ENCODE peak calls at places on chromosomes 7 and 10, in five cellular contexts. K, A, J, B and P are unnamed samples.

GRCh38 chr10:93068411-93069244 is 5.1 kb upstream of the CYP26A1 start:
- DNase-seq in A (peak; percentile 54), J (peak; percentile 82), B (peak; percentile 55), K (no peak), P (no peak)

GRCh38 chr7:102009628-102010027 is 192.2 kb downstream of the CUX1 start:
- DNase-seq in K (peak; percentile 63), J (no peak), A (peak; percentile 45), B (peak; percentile 14), P (peak; percentile 89)

GRCh38 chr7:80463272-80463920 is 48.5 kb downstream of the GNAT3 start:
- DNase-seq in K (no peak), J (no peak), A (peak; percentile 62), B (peak; percentile 27), P (no peak)

GRCh38 chr10:84493951-84494848 is 165.8 kb downstream of the CCSER2 start:
- DNase-seq in J (no peak), K (peak; percentile 85), A (peak; percentile 69), B (peak; percentile 47), P (peak; percentile 85)

GRCh38 chr7:155281411-155281969 is 16.2 kb upstream of the INSIG1 start:
- DNase-seq in J (no peak), A (no peak), K (no peak), B (no peak), P (no peak)

GRCh38 chr7:34087892-34088891 is 182.9 kb downstream of the BMPER start:
- DNase-seq in K (peak; percentile 75), J (peak; percentile 77), B (peak; percentile 47), A (peak; percentile 40), P (peak; percentile 71)

GRCh38 chr10:102831322-102832071 is 5.7 kb downstream of the CYP17A1 start:
- DNase-seq in J (no peak), A (peak; percentile 39), B (no peak), K (no peak), P (no peak)

GRCh38 chr10:90023950-90024349 is 322.6 kb downstream of the KIF20B start:
- DNase-seq in J (no peak), K (peak; percentile 1), A (no peak), B (no peak), P (no peak)

GRCh38 chr10:16843252-16843870 is 26.1 kb upstream of the RSU1 start:
- DNase-seq in K (peak; percentile 70), B (peak; percentile 80), A (peak; percentile 82), J (no peak), P (peak; percentile 97)

GRCh38 chr10:124734311-124735166 is 9.6 kb downstream of the FAM53B start:
- DNase-seq in J (peak; percentile 31), A (no peak), B (no peak), K (no peak), P (no peak)

GRCh38 chr7:3835102-3835501 is 534.0 kb downstream of the SDK1 start:
- DNase-seq in B (no peak), K (no peak), J (no peak), A (no peak), P (no peak)

GRCh38 chr7:1234794-1235500 is 2.3 kb downstream of the UNCX start:
- DNase-seq in J (peak; percentile 75), A (no peak), K (peak; percentile 65), B (no peak), P (no peak)

GRCh38 chr10:12841426-12841825 is 160.1 kb downstream of the CCDC3 start:
- DNase-seq in A (no peak), B (no peak), J (no peak), K (no peak), P (no peak)

GRCh38 chr10:20624642-20625041 is 272.5 kb downstream of the NEBL start:
- DNase-seq in J (no peak), K (no peak), A (no peak), B (peak; percentile 27), P (no peak)

GRCh38 chr10:16646474-16647059 is 124.9 kb upstream of the C1QL3 start:
- DNase-seq in K (no peak), A (no peak), J (no peak), B (no peak), P (no peak)

GRCh38 chr7:80724249-80724871 is 85.9 kb downstream of the CD36 start:
- DNase-seq in B (peak; percentile 78), K (peak; percentile 65), J (no peak), A (peak; percentile 89), P (no peak)

GRCh38 chr7:24135003-24135817 is 148.8 kb upstream of the NPY start:
- DNase-seq in B (no peak), K (no peak), A (no peak), J (no peak), P (no peak)

GRCh38 chr7:15012135-15012534 is 109.6 kb upstream of the DGKB start:
- DNase-seq in J (no peak), K (no peak), A (no peak), B (no peak), P (no peak)

GRCh38 chr10:103894454-103894853 is 23.5 kb downstream of the STN1 start:
- DNase-seq in K (no peak), B (peak; percentile 59), J (no peak), A (peak; percentile 12), P (no peak)

GRCh38 chr7:6367701-6368211 is 80.0 kb downstream of the DAGLB start:
- DNase-seq in B (peak; percentile 78), A (peak; percentile 77), K (no peak), J (no peak), P (no peak)

GRCh38 chr7:46932656-46933424 is 649.1 kb downstream of the TNS3 start:
- DNase-seq in B (peak; percentile 96), K (peak; percentile 68), J (no peak), A (peak; percentile 96), P (peak; percentile 70)

GRCh38 chr10:100562008-100562672 is 26.4 kb downstream of the HIF1AN start:
- DNase-seq in B (peak; percentile 49), J (peak; percentile 81), K (peak; percentile 74), A (peak; percentile 55), P (peak; percentile 85)

GRCh38 chr7:24980695-24981543 is 941 bp upstream of the OSBPL3 start:
- DNase-seq in J (peak; percentile 50), K (peak; percentile 64), A (peak; percentile 36), B (peak; percentile 60), P (peak; percentile 76)

GRCh38 chr7:35725280-35725680 is 30.3 kb upstream of the HERPUD2 start:
- DNase-seq in J (no peak), K (no peak), A (no peak), B (no peak), P (no peak)

GRCh38 chr10:35925511-35925910 is 283.4 kb upstream of the FZD8 start:
- DNase-seq in J (no peak), A (no peak), K (peak; percentile 92), B (peak; percentile 48), P (peak; percentile 37)

GRCh38 chr10:24873281-24873683 is 79.1 kb downstream of the PRTFDC1 start:
- DNase-seq in K (peak; percentile 46), A (peak; percentile 95), J (no peak), B (peak; percentile 96), P (peak; percentile 76)

GRCh38 chr7:105887569-105888199 is 11.3 kb upstream of the ATXN7L1 start:
- DNase-seq in J (peak; percentile 40), B (no peak), K (no peak), A (no peak), P (peak; percentile 7)

GRCh38 chr10:14276200-14276599 is 54.5 kb downstream of the FRMD4A start:
- DNase-seq in B (no peak), J (no peak), A (no peak), K (no peak), P (no peak)
- H2AK5ac ChIP-seq in B (no peak overlapping the region), J (no peak overlapping the region), A (no peak overlapping the region), K (no peak overlapping the region), P (no peak overlapping the region)

GRCh38 chr7:44575054-44575453 is 1.3 kb upstream of the DDX56 start:
- DNase-seq in K (no peak), A (no peak), J (no peak), B (no peak), P (no peak)
- H3K4me3 ChIP-seq in K (no peak overlapping the region), A (no peak overlapping the region), J (peak overlapping the region; percentile 87), B (no peak overlapping the region), P (no peak overlapping the region)

DNA sequence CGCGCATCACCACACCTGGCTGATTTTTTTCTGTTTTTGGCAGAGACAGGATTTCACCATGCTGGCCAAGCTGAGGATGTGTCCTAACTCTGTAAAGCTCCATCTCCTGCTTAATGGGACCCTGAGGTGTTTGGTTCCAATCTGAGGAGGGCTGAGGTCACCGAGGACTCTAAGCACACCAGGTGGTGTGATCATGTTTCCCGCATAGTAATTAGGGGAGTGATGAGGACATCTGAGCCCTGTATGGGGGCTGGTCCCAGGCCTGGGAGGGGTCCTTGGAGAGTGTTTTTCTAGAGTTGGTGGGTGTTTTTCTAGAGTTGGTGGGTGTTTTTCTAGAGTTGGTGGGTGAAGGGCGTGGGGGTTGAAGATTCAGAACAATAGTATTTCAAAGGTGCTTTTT is 3.0 kb upstream of the ABHD11 start:
- DNase-seq in A (no peak), B (no peak), K (peak; percentile 80), J (peak; percentile 59), P (peak; percentile 94)
- H3K27ac ChIP-seq in A (no peak overlapping the region), B (no peak overlapping the region), K (no peak overlapping the region), J (peak overlapping the region; percentile 97), P (peak overlapping the region; percentile 92)

GRCh38 chr10:118754556-118755423 is at the start of gene CACUL1:
- DNase-seq in J (peak; percentile 99), A (peak; percentile 100), B (peak; percentile 100), K (peak; percentile 100), P (peak; percentile 100)

GRCh38 chr10:118751272-118751671 is 3.5 kb downstream of the CACUL1 start:
- DNase-seq in J (no peak), A (no peak), B (no peak), K (no peak), P (no peak)

GRCh38 chr10:118753331-118753730 is 1.4 kb downstream of the CACUL1 start:
- DNase-seq in B (peak; percentile 53), J (no peak), A (peak; percentile 44), K (no peak), P (no peak)

GRCh38 chr10:118752401-118752800 is 2.4 kb downstream of the CACUL1 start:
- DNase-seq in B (no peak), J (no peak), A (no peak), K (no peak), P (peak; percentile 31)

DNA sequence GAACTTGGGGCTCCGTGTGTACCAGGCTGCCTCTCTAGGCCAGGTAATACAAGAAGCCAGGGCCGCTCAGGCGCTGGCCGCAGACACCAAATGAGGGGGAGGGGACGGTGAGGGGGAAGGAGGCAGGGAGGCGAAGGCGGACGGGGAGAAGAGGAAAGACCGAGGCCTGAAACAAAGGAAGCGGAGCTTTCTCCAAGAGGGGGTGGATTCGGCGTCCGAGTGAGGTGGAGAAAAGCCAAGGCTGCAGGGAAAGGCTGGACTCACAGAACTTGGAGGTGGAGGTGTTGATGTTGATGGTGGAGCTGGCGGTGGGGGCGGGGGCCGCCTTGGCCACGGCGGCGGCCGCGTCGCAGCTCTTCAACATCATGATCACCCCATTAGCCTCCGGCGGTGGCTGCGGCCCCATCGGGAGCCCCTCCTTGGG is 626 bp downstream of the CACUL1 start:
- DNase-seq in B (peak; percentile 57), K (peak; percentile 85), J (peak; percentile 69), A (no peak), P (peak; percentile 19)
- H2AK5ac ChIP-seq in B (no peak overlapping the region), K (no peak overlapping the region), J (no peak overlapping the region), A (peak overlapping the region; percentile 81), P (peak overlapping the region; percentile 50)

GRCh38 chr7:116526897-116527296 is 2.1 kb downstream of the CAV1 start:
- DNase-seq in J (no peak), K (no peak), B (peak; percentile 57), A (no peak), P (no peak)

GRCh38 chr7:116527521-116527920 is 2.7 kb downstream of the CAV1 start:
- DNase-seq in B (peak; percentile 68), K (no peak), A (peak; percentile 56), J (no peak), P (no peak)

GRCh38 chr7:116530107-116530820 is 5.4 kb downstream of the CAV1 start:
- DNase-seq in A (no peak), B (no peak), K (no peak), J (no peak), P (no peak)

GRCh38 chr7:116528008-116528789 is 3.4 kb downstream of the CAV1 start:
- DNase-seq in B (peak; percentile 98), J (no peak), A (peak; percentile 97), K (peak; percentile 58), P (peak; percentile 77)

GRCh38 chr7:116529250-116529649 is 4.4 kb downstream of the CAV1 start:
- DNase-seq in B (no peak), A (no peak), K (no peak), J (no peak), P (no peak)
- H3K4me3 ChIP-seq in B (no peak overlapping the region), A (no peak overlapping the region), K (no peak overlapping the region), J (no peak overlapping the region), P (no peak overlapping the region)